ENCODE peak calls at places on chromosomes 16 and 17, in six cellular contexts. X is Right ventricle myocardium superior; U is omental fat pad; R is AG08395; M is IMR-90; G is activated CD4-positive, alpha-beta T cell treated with anti-CD3 and anti-CD28 coated beads, Interleukin-2, amount 10 ng/mL, durations not matched to agents 7 days and 5 days. I is an unnamed sample.

GRCh38 chr16:76071690-76072089 is 205.5 kb upstream of the CNTNAP4 start:
- DNase-seq in M (no peak), R (no peak), G (no peak), X (no peak), U (no peak), I (no peak)

GRCh38 chr16:74998481-74999207 is at the start of gene ZNRF1:
- DNase-seq in U (peak), M (peak), G (peak), X (peak), R (peak), I (peak)

GRCh38 chr16:81661082-81661481 is 118.0 kb upstream of the PLCG2 start:
- DNase-seq in M (no peak), R (no peak), X (no peak), U (no peak), G (no peak), I (no peak)

GRCh38 chr17:77440571-77440981 is 299.8 kb downstream of the SEC14L1 start:
- DNase-seq in G (peak), X (peak), R (no peak), U (no peak), M (no peak), I (no peak)

GRCh38 chr17:68229619-68230018 is 18.2 kb upstream of the AMZ2 start:
- DNase-seq in U (no peak), R (no peak), X (no peak), G (no peak), M (no peak), I (no peak)

GRCh38 chr16:73053379-73054130 is 5.6 kb upstream of the ZFHX3 start:
- DNase-seq in G (no peak), R (no peak), M (peak), U (no peak), X (no peak), I (no peak)

GRCh38 chr17:68535903-68536302 is 23.7 kb downstream of the PRKAR1A start:
- DNase-seq in X (no peak), M (no peak), G (no peak), R (no peak), U (no peak), I (no peak)

GRCh38 chr16:525520-526180 is 1.9 kb upstream of the CAPN15 start:
- DNase-seq in U (no peak), G (peak), M (peak), X (no peak), R (peak), I (no peak)

GRCh38 chr16:88064889-88065746 is 113.9 kb downstream of the BANP start:
- DNase-seq in M (no peak), U (no peak), G (no peak), X (peak), R (no peak), I (no peak)

GRCh38 chr16:23998771-23999170 is 163.0 kb downstream of the PRKCB start:
- DNase-seq in M (no peak), G (no peak), X (no peak), U (no peak), R (no peak), I (no peak)

GRCh38 chr17:77965354-77965753 is 6.9 kb downstream of the TNRC6C start:
- DNase-seq in X (no peak), R (no peak), M (no peak), G (no peak), U (no peak), I (no peak)

GRCh38 chr17:37064166-37064565 is 115.4 kb downstream of the AATF start:
- DNase-seq in M (no peak), X (no peak), U (no peak), G (no peak), R (no peak), I (no peak)

GRCh38 chr16:2044541-2044940 is 3.1 kb downstream of the NTHL1 start:
- DNase-seq in R (no peak), M (no peak), G (no peak), U (no peak), X (no peak), I (no peak)

GRCh38 chr16:16038950-16039349 is 89.5 kb downstream of the ABCC1 start:
- DNase-seq in M (no peak), R (no peak), G (no peak), U (no peak), X (no peak), I (no peak)

GRCh38 chr16:12545792-12546342 is 257.8 kb downstream of the CPPED1 start:
- DNase-seq in G (no peak), R (no peak), M (no peak), U (no peak), X (no peak), I (no peak)

GRCh38 chr17:45370949-45371413 is 54.2 kb upstream of the MAP3K14 start:
- DNase-seq in G (no peak), M (peak), R (no peak), U (no peak), X (no peak), I (peak)

GRCh38 chr17:8628609-8629169 is 1.8 kb downstream of the MYH10 start:
- DNase-seq in G (no peak), R (no peak), X (no peak), M (no peak), U (no peak), I (no peak)

GRCh38 chr17:49861150-49861884 is 13.4 kb upstream of the TAC4 start:
- DNase-seq in X (peak), R (peak), G (peak), U (no peak), M (peak), I (no peak)

GRCh38 chr16:51024703-51025102 is 126.4 kb downstream of the SALL1 start:
- DNase-seq in G (no peak), M (no peak), X (no peak), R (no peak), U (no peak), I (no peak)

GRCh38 chr17:51995797-51996403 is 162.6 kb downstream of the CA10 start:
- DNase-seq in X (no peak), R (no peak), G (no peak), M (no peak), U (no peak), I (no peak)

GRCh38 chr17:3845754-3846738 is at the start of gene NCBP3:
- DNase-seq in X (peak), G (peak), U (peak), M (peak), R (peak), I (peak)

GRCh38 chr16:51875834-51876725 is 670.9 kb downstream of the TOX3 start:
- DNase-seq in U (no peak), R (no peak), G (no peak), X (no peak), M (no peak), I (no peak)

GRCh38 chr17:50763716-50764450 is 3.4 kb downstream of the ANKRD40CL start:
- DNase-seq in U (no peak), G (no peak), R (no peak), X (no peak), M (no peak), I (no peak)